ENCODE peak calls at places on chromosomes 5 and 9, in seven cellular contexts. O is GM12865, C is GM23338, K is heart right ventricle, R is HTR-8/SVneo, V is NCI-H526, X is lower leg skin. J is an unnamed sample.
A peak's percentile ranks its signal among the peaks of the same experiment; 100 is the strongest.

GRCh38 chr9:91954841-91955471 is 4.9 kb upstream of the ROR2 start:
- DNase-seq in C (peak; percentile 93), V (peak; percentile 36), R (peak; percentile 67), K (no peak), O (peak; percentile 45), X (no peak), J (peak; percentile 79)

GRCh38 chr9:121201045-121201737 is 478 bp downstream of the RAB14 start:
- DNase-seq in O (peak; percentile 53), C (peak; percentile 60), K (no peak), V (peak; percentile 26), X (peak; percentile 91), R (peak; percentile 8), J (peak; percentile 65)

GRCh38 chr5:76690027-76690679 is 25.8 kb upstream of the F2R start:
- DNase-seq in V (no peak), K (no peak), R (no peak), O (no peak), X (no peak), C (no peak), J (no peak)

GRCh38 chr5:94754824-94755223 is 136.4 kb downstream of the SLF1 start:
- DNase-seq in V (no peak), O (no peak), R (no peak), X (no peak), K (no peak), C (no peak), J (no peak)

GRCh38 chr5:96963267-96963666 is 27.4 kb downstream of the LNPEP start:
- DNase-seq in C (no peak), O (peak; percentile 56), V (no peak), K (peak; percentile 85), X (peak; percentile 89), R (no peak), J (peak; percentile 87)

GRCh38 chr9:86353591-86354047 is 591 bp downstream of the TUT7 start:
- DNase-seq in K (no peak), X (no peak), C (peak; percentile 43), R (no peak), O (peak; percentile 44), V (no peak), J (peak; percentile 72)

GRCh38 chr5:138950411-138951011 is 75.4 kb upstream of the LRRTM2 start:
- DNase-seq in V (no peak), C (no peak), O (no peak), R (no peak), X (no peak), K (no peak), J (no peak)

GRCh38 chr9:134165357-134166315 is 1.3 kb upstream of the RNU6ATAC start:
- DNase-seq in K (peak; percentile 31), C (no peak), R (no peak), V (no peak), X (no peak), O (peak; percentile 71), J (no peak)

GRCh38 chr5:30499402-30499801 is 694.1 kb upstream of the CDH6 start:
- DNase-seq in R (no peak), C (no peak), O (no peak), X (no peak), K (no peak), V (no peak), J (no peak)

GRCh38 chr5:1555808-1556681 is 32.3 kb upstream of the LPCAT1 start:
- DNase-seq in X (peak; percentile 78), R (no peak), V (no peak), C (no peak), O (no peak), K (no peak), J (no peak)

GRCh38 chr5:57718155-57718554 is 235.5 kb upstream of the ACTBL2 start:
- DNase-seq in C (no peak), O (no peak), K (no peak), X (no peak), R (no peak), V (no peak), J (no peak)

GRCh38 chr9:76298497-76299144 is 95.6 kb downstream of the RFK start:
- DNase-seq in C (peak; percentile 17), O (no peak), V (no peak), R (no peak), K (no peak), X (no peak), J (no peak)

GRCh38 chr5:66603881-66604280 is 7.7 kb downstream of the MAST4 start:
- DNase-seq in X (no peak), R (no peak), K (no peak), V (no peak), O (no peak), C (no peak), J (no peak)

J was measured in OCI-M1.